ENCODE peak calls at places on chromosomes 16 and 17, in five cellular contexts. H is osteocyte, F is MV-4-11, Y is activated T-helper 1 cell treated with Interleukin-2 at 50 U/mL for 16 hours, B is NCI-H1105. V is an unnamed sample.
A peak's percentile ranks its signal among the peaks of the same experiment; 100 is the strongest.

GRCh38 chr17:82497483-82498405 is 21.8 kb upstream of the FOXK2 start:
- DNase-seq in H (no peak), F (peak; percentile 50), Y (no peak), B (no peak), V (peak; percentile 67)

GRCh38 chr16:22328081-22328725 is 31.0 kb downstream of the POLR3E start:
- DNase-seq in H (peak; percentile 69), F (no peak), Y (no peak), B (no peak), V (no peak)

GRCh38 chr17:71327376-71328059 is 793.3 kb upstream of the SOX9 start:
- DNase-seq in H (no peak), F (no peak), Y (no peak), B (no peak), V (no peak)

GRCh38 chr17:61533797-61534196 is 57.2 kb downstream of the NACA2 start:
- DNase-seq in H (no peak), F (no peak), Y (no peak), B (no peak), V (no peak)

GRCh38 chr16:85924675-85925074 is 25.7 kb downstream of the IRF8 start:
- DNase-seq in H (no peak), F (peak; percentile 64), Y (no peak), B (no peak), V (no peak)

GRCh38 chr16:78128920-78129319 is 29.5 kb downstream of the WWOX start:
- DNase-seq in H (no peak), F (no peak), Y (no peak), B (no peak), V (no peak)

GRCh38 chr16:87845213-87845612 is 24.1 kb downstream of the SLC7A5 start:
- DNase-seq in H (no peak), F (no peak), Y (no peak), B (no peak), V (no peak)

GRCh38 chr17:37483311-37484039 is 6.2 kb upstream of the DUSP14 start:
- DNase-seq in H (no peak), F (peak; percentile 60), Y (no peak), B (no peak), V (peak; percentile 24)

GRCh38 chr16:19748389-19749110 is 30.5 kb downstream of the IQCK start:
- DNase-seq in H (no peak), F (no peak), Y (no peak), B (peak; percentile 6), V (no peak)

GRCh38 chr17:47324224-47325020 is 667 bp downstream of the EFCAB13 start:
- DNase-seq in H (no peak), F (peak; percentile 64), Y (peak; percentile 15), B (peak; percentile 65), V (peak; percentile 91)

GRCh38 chr16:22123146-22123545 is 30.8 kb downstream of the VWA3A start:
- DNase-seq in H (no peak), F (peak; percentile 81), Y (no peak), B (no peak), V (peak; percentile 55)

GRCh38 chr17:72705905-72706395 is 386.5 kb downstream of the SLC39A11 start:
- DNase-seq in H (no peak), F (no peak), Y (no peak), B (no peak), V (no peak)

GRCh38 chr17:68428498-68429172 is 28.7 kb downstream of the WIPI1 start:
- DNase-seq in H (peak; percentile 70), F (no peak), Y (no peak), B (no peak), V (no peak)

GRCh38 chr17:16214190-16215001 is 938 bp downstream of the NCOR1 start:
- DNase-seq in H (no peak), F (peak; percentile 19), Y (no peak), B (no peak), V (peak; percentile 49)